ENCODE peak calls at places on chromosomes 11 and 22, in ten cellular contexts. One of them, this sample, is unnamed.

GRCh38 chr11:64856382-64857227 is 12.2 kb upstream of the CDC42BPG start:
- DNase-seq in mucosa of gallbladder: no peak
- DNase-seq in heart right ventricle: peak
- DNase-seq in HCT116: peak
- DNase-seq in activated T-helper 1 cell treated with anti-CD3 and anti-CD28 coated beads, Interleukin-12 subunit alpha, Interleukin-12 subunit beta, Interleukin-2, Interleukin-4 antibody, amounts not matched to agents 30 ng/mL and 10 ng/mL and 1 ng/mL, durations not matched to agents 14 hours and 24 hours and 36 hours: peak
- DNase-seq in endothelial cell: no peak
- DNase-seq in GM13976: no peak
- DNase-seq in activated CD8-positive, alpha-beta memory T cell treated with anti-CD3 and anti-CD28 coated beads for 24 hours: no peak
- DNase-seq in NCI-H446: no peak
- DNase-seq in stimulated activated CD4-positive, alpha-beta T cell treated with anti-CD3 and anti-CD28 coated beads, Interleukin-2, amount 100 ng/mL, for 24 hours: peak
- DNase-seq in this sample: peak

GRCh38 chr11:58006940-58007339 is 16.7 kb upstream of the OR9Q1 start:
- DNase-seq in mucosa of gallbladder: no peak
- DNase-seq in heart right ventricle: no peak
- DNase-seq in HCT116: no peak
- DNase-seq in activated T-helper 1 cell treated with anti-CD3 and anti-CD28 coated beads, Interleukin-12 subunit alpha, Interleukin-12 subunit beta, Interleukin-2, Interleukin-4 antibody, amounts not matched to agents 30 ng/mL and 10 ng/mL and 1 ng/mL, durations not matched to agents 14 hours and 24 hours and 36 hours: no peak
- DNase-seq in endothelial cell: no peak
- DNase-seq in GM13976: no peak
- DNase-seq in activated CD8-positive, alpha-beta memory T cell treated with anti-CD3 and anti-CD28 coated beads for 24 hours: no peak
- DNase-seq in NCI-H446: peak
- DNase-seq in stimulated activated CD4-positive, alpha-beta T cell treated with anti-CD3 and anti-CD28 coated beads, Interleukin-2, amount 100 ng/mL, for 24 hours: no peak
- DNase-seq in this sample: no peak

GRCh38 chr11:9858822-9859221 is 194.9 kb downstream of the SWAP70 start:
- DNase-seq in mucosa of gallbladder: no peak
- DNase-seq in heart right ventricle: no peak
- DNase-seq in HCT116: no peak
- DNase-seq in activated T-helper 1 cell treated with anti-CD3 and anti-CD28 coated beads, Interleukin-12 subunit alpha, Interleukin-12 subunit beta, Interleukin-2, Interleukin-4 antibody, amounts not matched to agents 30 ng/mL and 10 ng/mL and 1 ng/mL, durations not matched to agents 14 hours and 24 hours and 36 hours: peak
- DNase-seq in endothelial cell: peak
- DNase-seq in GM13976: no peak
- DNase-seq in activated CD8-positive, alpha-beta memory T cell treated with anti-CD3 and anti-CD28 coated beads for 24 hours: no peak
- DNase-seq in NCI-H446: no peak
- DNase-seq in stimulated activated CD4-positive, alpha-beta T cell treated with anti-CD3 and anti-CD28 coated beads, Interleukin-2, amount 100 ng/mL, for 24 hours: no peak
- DNase-seq in this sample: peak

GRCh38 chr11:69449320-69450063 is 32.0 kb upstream of the LINC01488 start:
- DNase-seq in mucosa of gallbladder: peak
- DNase-seq in heart right ventricle: peak
- DNase-seq in HCT116: no peak
- DNase-seq in activated T-helper 1 cell treated with anti-CD3 and anti-CD28 coated beads, Interleukin-12 subunit alpha, Interleukin-12 subunit beta, Interleukin-2, Interleukin-4 antibody, amounts not matched to agents 30 ng/mL and 10 ng/mL and 1 ng/mL, durations not matched to agents 14 hours and 24 hours and 36 hours: no peak
- DNase-seq in endothelial cell: peak
- DNase-seq in GM13976: no peak
- DNase-seq in activated CD8-positive, alpha-beta memory T cell treated with anti-CD3 and anti-CD28 coated beads for 24 hours: no peak
- DNase-seq in NCI-H446: no peak
- DNase-seq in stimulated activated CD4-positive, alpha-beta T cell treated with anti-CD3 and anti-CD28 coated beads, Interleukin-2, amount 100 ng/mL, for 24 hours: no peak
- DNase-seq in this sample: peak

GRCh38 chr22:26994801-26995200 is 337.4 kb downstream of the MIAT start:
- DNase-seq in mucosa of gallbladder: no peak
- DNase-seq in heart right ventricle: no peak
- DNase-seq in HCT116: no peak
- DNase-seq in activated T-helper 1 cell treated with anti-CD3 and anti-CD28 coated beads, Interleukin-12 subunit alpha, Interleukin-12 subunit beta, Interleukin-2, Interleukin-4 antibody, amounts not matched to agents 30 ng/mL and 10 ng/mL and 1 ng/mL, durations not matched to agents 14 hours and 24 hours and 36 hours: no peak
- DNase-seq in endothelial cell: no peak
- DNase-seq in GM13976: no peak
- DNase-seq in activated CD8-positive, alpha-beta memory T cell treated with anti-CD3 and anti-CD28 coated beads for 24 hours: no peak
- DNase-seq in NCI-H446: no peak
- DNase-seq in stimulated activated CD4-positive, alpha-beta T cell treated with anti-CD3 and anti-CD28 coated beads, Interleukin-2, amount 100 ng/mL, for 24 hours: no peak
- DNase-seq in this sample: no peak

GRCh38 chr11:126024143-126024542 is 38.5 kb downstream of the CDON start:
- DNase-seq in mucosa of gallbladder: no peak
- DNase-seq in heart right ventricle: no peak
- DNase-seq in HCT116: no peak
- DNase-seq in activated T-helper 1 cell treated with anti-CD3 and anti-CD28 coated beads, Interleukin-12 subunit alpha, Interleukin-12 subunit beta, Interleukin-2, Interleukin-4 antibody, amounts not matched to agents 30 ng/mL and 10 ng/mL and 1 ng/mL, durations not matched to agents 14 hours and 24 hours and 36 hours: no peak
- DNase-seq in endothelial cell: no peak
- DNase-seq in GM13976: no peak
- DNase-seq in activated CD8-positive, alpha-beta memory T cell treated with anti-CD3 and anti-CD28 coated beads for 24 hours: no peak
- DNase-seq in NCI-H446: no peak
- DNase-seq in stimulated activated CD4-positive, alpha-beta T cell treated with anti-CD3 and anti-CD28 coated beads, Interleukin-2, amount 100 ng/mL, for 24 hours: no peak
- DNase-seq in this sample: no peak

GRCh38 chr11:91921974-91922373 is 302.6 kb upstream of the FAT3 start:
- DNase-seq in mucosa of gallbladder: peak
- DNase-seq in heart right ventricle: no peak
- DNase-seq in HCT116: no peak
- DNase-seq in activated T-helper 1 cell treated with anti-CD3 and anti-CD28 coated beads, Interleukin-12 subunit alpha, Interleukin-12 subunit beta, Interleukin-2, Interleukin-4 antibody, amounts not matched to agents 30 ng/mL and 10 ng/mL and 1 ng/mL, durations not matched to agents 14 hours and 24 hours and 36 hours: no peak
- DNase-seq in endothelial cell: no peak
- DNase-seq in GM13976: no peak
- DNase-seq in activated CD8-positive, alpha-beta memory T cell treated with anti-CD3 and anti-CD28 coated beads for 24 hours: no peak
- DNase-seq in NCI-H446: no peak
- DNase-seq in stimulated activated CD4-positive, alpha-beta T cell treated with anti-CD3 and anti-CD28 coated beads, Interleukin-2, amount 100 ng/mL, for 24 hours: no peak
- DNase-seq in this sample: no peak

GRCh38 chr11:126124284-126124683 is 61.6 kb upstream of the CDON start:
- DNase-seq in mucosa of gallbladder: no peak
- DNase-seq in heart right ventricle: no peak
- DNase-seq in HCT116: no peak
- DNase-seq in activated T-helper 1 cell treated with anti-CD3 and anti-CD28 coated beads, Interleukin-12 subunit alpha, Interleukin-12 subunit beta, Interleukin-2, Interleukin-4 antibody, amounts not matched to agents 30 ng/mL and 10 ng/mL and 1 ng/mL, durations not matched to agents 14 hours and 24 hours and 36 hours: no peak
- DNase-seq in endothelial cell: no peak
- DNase-seq in GM13976: no peak
- DNase-seq in activated CD8-positive, alpha-beta memory T cell treated with anti-CD3 and anti-CD28 coated beads for 24 hours: no peak
- DNase-seq in NCI-H446: peak
- DNase-seq in stimulated activated CD4-positive, alpha-beta T cell treated with anti-CD3 and anti-CD28 coated beads, Interleukin-2, amount 100 ng/mL, for 24 hours: no peak
- DNase-seq in this sample: no peak

GRCh38 chr11:109641549-109641948 is 219.6 kb downstream of the C11orf87 start:
- DNase-seq in mucosa of gallbladder: no peak
- DNase-seq in heart right ventricle: no peak
- DNase-seq in HCT116: no peak
- DNase-seq in activated T-helper 1 cell treated with anti-CD3 and anti-CD28 coated beads, Interleukin-12 subunit alpha, Interleukin-12 subunit beta, Interleukin-2, Interleukin-4 antibody, amounts not matched to agents 30 ng/mL and 10 ng/mL and 1 ng/mL, durations not matched to agents 14 hours and 24 hours and 36 hours: no peak
- DNase-seq in endothelial cell: peak
- DNase-seq in GM13976: no peak
- DNase-seq in activated CD8-positive, alpha-beta memory T cell treated with anti-CD3 and anti-CD28 coated beads for 24 hours: no peak
- DNase-seq in NCI-H446: no peak
- DNase-seq in stimulated activated CD4-positive, alpha-beta T cell treated with anti-CD3 and anti-CD28 coated beads, Interleukin-2, amount 100 ng/mL, for 24 hours: no peak
- DNase-seq in this sample: peak

GRCh38 chr11:77083553-77084245 is 16.9 kb downstream of the CAPN5 start:
- DNase-seq in mucosa of gallbladder: no peak
- DNase-seq in heart right ventricle: no peak
- DNase-seq in HCT116: no peak
- DNase-seq in activated T-helper 1 cell treated with anti-CD3 and anti-CD28 coated beads, Interleukin-12 subunit alpha, Interleukin-12 subunit beta, Interleukin-2, Interleukin-4 antibody, amounts not matched to agents 30 ng/mL and 10 ng/mL and 1 ng/mL, durations not matched to agents 14 hours and 24 hours and 36 hours: no peak
- DNase-seq in endothelial cell: no peak
- DNase-seq in GM13976: no peak
- DNase-seq in activated CD8-positive, alpha-beta memory T cell treated with anti-CD3 and anti-CD28 coated beads for 24 hours: no peak
- DNase-seq in NCI-H446: no peak
- DNase-seq in stimulated activated CD4-positive, alpha-beta T cell treated with anti-CD3 and anti-CD28 coated beads, Interleukin-2, amount 100 ng/mL, for 24 hours: no peak
- DNase-seq in this sample: no peak

GRCh38 chr11:58776891-58777451 is 45.2 kb upstream of the GLYAT start:
- DNase-seq in mucosa of gallbladder: no peak
- DNase-seq in heart right ventricle: no peak
- DNase-seq in HCT116: no peak
- DNase-seq in activated T-helper 1 cell treated with anti-CD3 and anti-CD28 coated beads, Interleukin-12 subunit alpha, Interleukin-12 subunit beta, Interleukin-2, Interleukin-4 antibody, amounts not matched to agents 30 ng/mL and 10 ng/mL and 1 ng/mL, durations not matched to agents 14 hours and 24 hours and 36 hours: no peak
- DNase-seq in endothelial cell: no peak
- DNase-seq in GM13976: no peak
- DNase-seq in activated CD8-positive, alpha-beta memory T cell treated with anti-CD3 and anti-CD28 coated beads for 24 hours: no peak
- DNase-seq in NCI-H446: no peak
- DNase-seq in stimulated activated CD4-positive, alpha-beta T cell treated with anti-CD3 and anti-CD28 coated beads, Interleukin-2, amount 100 ng/mL, for 24 hours: no peak
- DNase-seq in this sample: no peak

GRCh38 chr22:39622881-39623367 is 52.4 kb downstream of the CACNA1I start:
- DNase-seq in mucosa of gallbladder: peak
- DNase-seq in heart right ventricle: peak
- DNase-seq in HCT116: peak
- DNase-seq in activated T-helper 1 cell treated with anti-CD3 and anti-CD28 coated beads, Interleukin-12 subunit alpha, Interleukin-12 subunit beta, Interleukin-2, Interleukin-4 antibody, amounts not matched to agents 30 ng/mL and 10 ng/mL and 1 ng/mL, durations not matched to agents 14 hours and 24 hours and 36 hours: peak
- DNase-seq in endothelial cell: peak
- DNase-seq in GM13976: peak
- DNase-seq in activated CD8-positive, alpha-beta memory T cell treated with anti-CD3 and anti-CD28 coated beads for 24 hours: peak
- DNase-seq in NCI-H446: no peak
- DNase-seq in stimulated activated CD4-positive, alpha-beta T cell treated with anti-CD3 and anti-CD28 coated beads, Interleukin-2, amount 100 ng/mL, for 24 hours: peak
- DNase-seq in this sample: peak